ENCODE peak calls at places on chromosomes 4 and X, in six cellular contexts. H is uterus, U is osteoblast, F is OCI-LY7, A is mammary epithelial cell, D is fibroblast of lung. R is an unnamed sample. For H3K9me3, the result is how much of the 10 kb centered on the place peaks cover.

GRCh38 chr4:26558166-26558895 is 25.6 kb upstream of the TBC1D19 start:
- DNase-seq in U (no peak), H (no peak), D (no peak), A (no peak), F (no peak), R (no peak)

GRCh38 chr4:6335040-6335590 is 65.5 kb downstream of the WFS1 start:
- DNase-seq in F (no peak), D (no peak), A (no peak), H (no peak), U (peak), R (no peak)

GRCh38 chr4:13601060-13601459 is 26.5 kb downstream of the BOD1L1 start:
- DNase-seq in U (no peak), F (peak), D (no peak), H (no peak), A (no peak), R (no peak)

GRCh38 chr4:132557660-132558059 is 591.4 kb upstream of the PCDH10 start:
- DNase-seq in F (peak), U (no peak), D (no peak), H (no peak), A (no peak), R (no peak)

GRCh38 chr4:91111556-91111955 is 984.4 kb downstream of the CCSER1 start:
- DNase-seq in A (no peak), D (no peak), U (no peak), F (no peak), H (no peak), R (no peak)

GRCh38 chr4:12884846-12885796 is 599.0 kb downstream of the RAB28 start:
- DNase-seq in D (no peak), U (no peak), A (no peak), F (no peak), H (no peak), R (no peak)

GRCh38 chr4:139833131-139833930 is 167.7 kb downstream of the MGST2 start:
- DNase-seq in H (no peak), U (no peak), D (no peak), A (no peak), F (no peak), R (no peak)

GRCh38 chrX:18422325-18422724 is 3.1 kb upstream of the CDKL5 start:
- DNase-seq in F (no peak), D (peak), A (no peak), H (no peak), U (peak), R (no peak)

GRCh38 chrX:154350429-154351182 is 23.8 kb downstream of the FLNA start:
- DNase-seq in A (no peak), D (no peak), H (peak), U (no peak), F (no peak), R (no peak)

GRCh38 chr4:123746981-123747380 is 350.4 kb downstream of the SPRY1 start:
- DNase-seq in U (no peak), D (no peak), F (no peak), H (no peak), A (no peak), R (no peak)

GRCh38 chr4:119587796-119588195 is 40.8 kb downstream of the PDE5A start:
- DNase-seq in U (peak), F (no peak), A (no peak), D (peak), H (no peak), R (no peak)

GRCh38 chrX:140817943-140818342 is 108.4 kb downstream of the LINC00632 start:
- DNase-seq in U (peak), H (no peak), F (peak), A (no peak), D (peak), R (no peak)
- TF ChIP-seq CTCF in U (peak), H (no peak), F (peak), A (peak), D (peak), R (peak)

GRCh38 chr4:145823743-145824142 is 114.9 kb downstream of the ZNF827 start:
- DNase-seq in A (no peak), U (no peak), H (no peak), F (no peak), D (no peak), R (no peak)
- H3K9me3 ChIP-seq in A (under half), U (under half), H (under half), F (under half), D (under half), R (under half)

DNA sequence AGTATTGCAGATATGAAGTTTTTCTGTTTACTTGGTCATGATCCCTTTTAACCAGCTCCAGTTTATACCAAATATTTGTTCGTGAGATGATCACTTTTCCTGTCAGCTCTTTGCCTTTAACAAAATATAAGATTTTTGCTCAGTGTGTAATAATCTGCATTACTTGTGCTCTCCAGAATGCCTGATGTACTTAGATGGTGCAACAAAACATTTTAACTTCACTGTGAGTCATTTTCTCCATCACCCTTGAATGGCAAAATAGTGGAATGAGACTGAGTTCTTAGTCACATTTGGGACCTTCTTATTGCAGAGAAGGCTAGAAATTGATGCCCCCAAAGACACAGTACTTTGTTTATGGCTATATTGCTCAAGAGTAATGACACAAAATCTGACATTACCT is 252.0 kb downstream of the FRMPD4 start:
- DNase-seq in F (no peak), D (peak), A (no peak), H (no peak), U (peak), R (no peak)
- H3K4me3 ChIP-seq in F (no peak), D (no peak), A (no peak), H (no peak), U (no peak), R (no peak)

GRCh38 chrX:53190363-53190960 is 34.5 kb downstream of the KDM5C start:
- DNase-seq in D (no peak), H (no peak), F (peak), A (no peak), U (no peak), R (no peak)
- TF ChIP-seq CTCF in D (no peak), H (no peak), F (peak), A (peak), U (peak), R (no peak)

DNA sequence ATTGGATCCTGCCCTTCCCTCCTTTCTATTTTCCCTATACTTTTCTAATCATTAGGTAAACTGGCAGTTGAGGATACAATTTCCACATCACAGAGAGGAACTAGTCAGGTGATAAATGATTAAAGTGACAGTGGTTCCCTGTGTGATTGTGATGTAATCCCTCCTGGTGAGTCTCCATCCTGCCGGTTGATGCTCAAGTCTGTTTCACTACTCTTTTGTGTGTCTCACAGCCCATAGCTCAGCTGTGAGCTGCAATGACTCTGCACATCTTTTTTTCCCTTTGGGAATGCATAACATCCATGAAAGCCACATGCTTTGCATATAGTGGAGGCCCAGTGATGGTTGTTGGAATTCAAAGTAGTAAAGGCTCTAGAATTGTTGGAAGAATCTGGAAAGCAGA is 60.4 kb downstream of the CCNI start:
- DNase-seq in A (peak), D (peak), F (no peak), U (peak), H (no peak), R (no peak)
- H3K9me3 ChIP-seq in A (under half), D (under half), F (under half), U (under half), H (under half), R (under half)

GRCh38 chr4:110472583-110473329 is 3.2 kb upstream of the ENPEP start:
- DNase-seq in H (no peak), A (no peak), U (no peak), F (no peak), D (peak), R (no peak)

GRCh38 chr4:110480031-110480549 is 4.1 kb downstream of the ENPEP start:
- DNase-seq in F (no peak), U (peak), H (peak), A (peak), D (peak), R (no peak)

GRCh38 chr4:110475881-110476818 is at the start of gene ENPEP:
- DNase-seq in A (no peak), D (peak), H (peak), U (peak), F (no peak), R (no peak)

GRCh38 chr4:110480741-110481271 is 4.9 kb downstream of the ENPEP start:
- DNase-seq in U (no peak), A (no peak), F (no peak), H (no peak), D (peak), R (no peak)

DNA sequence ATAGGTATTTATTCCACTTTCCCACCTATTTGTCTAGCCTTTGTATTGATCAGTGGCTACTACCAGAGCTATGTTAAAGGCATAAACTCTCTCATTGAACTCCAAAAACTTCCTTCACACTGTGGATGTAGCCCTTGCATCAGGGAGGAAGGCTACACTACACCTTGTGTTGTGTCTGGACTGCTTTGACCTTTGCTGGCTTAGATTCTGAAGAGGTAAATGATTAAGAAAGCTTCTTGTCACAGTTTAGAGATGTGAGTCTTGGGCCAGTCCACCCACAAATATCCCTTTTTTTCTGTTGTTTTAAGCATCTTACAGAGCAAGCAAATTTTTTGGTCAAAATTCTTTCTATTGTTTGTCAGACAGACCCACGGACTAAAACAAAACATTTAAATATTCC is 1.9 kb downstream of the ENPEP start:
- DNase-seq in U (no peak), H (no peak), F (no peak), D (no peak), A (no peak), R (no peak)
- H3K4me3 ChIP-seq in U (no peak), H (peak), F (no peak), D (no peak), A (no peak), R (peak)

GRCh38 chr4:43886196-43886595 is 562.4 kb downstream of the KCTD8 start:
- DNase-seq in D (no peak), F (no peak), A (no peak), H (no peak), U (no peak), R (no peak)

DNA sequence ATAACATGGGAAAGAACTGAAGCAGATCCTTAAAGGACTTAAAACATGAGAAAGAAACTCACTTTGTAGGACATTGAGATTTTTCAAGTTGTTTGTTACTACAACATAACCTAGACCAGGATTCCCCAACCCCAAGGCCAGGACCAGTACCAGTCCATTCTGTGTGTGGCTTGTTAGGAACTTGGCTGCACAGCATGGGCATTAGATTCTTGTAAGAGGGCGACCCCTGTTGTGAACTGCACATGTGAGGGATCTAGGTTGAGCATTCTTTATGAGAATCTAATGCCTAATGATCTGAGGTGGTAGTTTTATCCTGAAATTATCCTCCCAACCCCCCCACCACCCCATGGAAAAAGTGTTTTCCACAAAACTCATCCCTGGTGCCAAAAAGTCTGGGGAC is 566.1 kb downstream of the KCTD8 start:
- DNase-seq in A (no peak), D (no peak), F (no peak), U (no peak), H (no peak), R (no peak)
- TF ChIP-seq CTCF in A (no peak), D (no peak), F (no peak), U (no peak), H (no peak), R (no peak)

GRCh38 chr4:384311-385010 is 46.8 kb downstream of the ZNF141 start:
- DNase-seq in U (no peak), A (no peak), H (no peak), D (no peak), F (peak), R (no peak)
- H3K9me3 ChIP-seq in U (under half), A (under half), H (half or more), D (under half), F (half or more), R (half or more)

GRCh38 chrX:48575642-48576041 is 1.4 kb downstream of the RBM3 start:
- DNase-seq in H (no peak), A (no peak), D (no peak), U (no peak), F (no peak), R (no peak)
- H3K4me3 ChIP-seq in H (no peak), A (peak), D (peak), U (peak), F (peak), R (peak)

DNA sequence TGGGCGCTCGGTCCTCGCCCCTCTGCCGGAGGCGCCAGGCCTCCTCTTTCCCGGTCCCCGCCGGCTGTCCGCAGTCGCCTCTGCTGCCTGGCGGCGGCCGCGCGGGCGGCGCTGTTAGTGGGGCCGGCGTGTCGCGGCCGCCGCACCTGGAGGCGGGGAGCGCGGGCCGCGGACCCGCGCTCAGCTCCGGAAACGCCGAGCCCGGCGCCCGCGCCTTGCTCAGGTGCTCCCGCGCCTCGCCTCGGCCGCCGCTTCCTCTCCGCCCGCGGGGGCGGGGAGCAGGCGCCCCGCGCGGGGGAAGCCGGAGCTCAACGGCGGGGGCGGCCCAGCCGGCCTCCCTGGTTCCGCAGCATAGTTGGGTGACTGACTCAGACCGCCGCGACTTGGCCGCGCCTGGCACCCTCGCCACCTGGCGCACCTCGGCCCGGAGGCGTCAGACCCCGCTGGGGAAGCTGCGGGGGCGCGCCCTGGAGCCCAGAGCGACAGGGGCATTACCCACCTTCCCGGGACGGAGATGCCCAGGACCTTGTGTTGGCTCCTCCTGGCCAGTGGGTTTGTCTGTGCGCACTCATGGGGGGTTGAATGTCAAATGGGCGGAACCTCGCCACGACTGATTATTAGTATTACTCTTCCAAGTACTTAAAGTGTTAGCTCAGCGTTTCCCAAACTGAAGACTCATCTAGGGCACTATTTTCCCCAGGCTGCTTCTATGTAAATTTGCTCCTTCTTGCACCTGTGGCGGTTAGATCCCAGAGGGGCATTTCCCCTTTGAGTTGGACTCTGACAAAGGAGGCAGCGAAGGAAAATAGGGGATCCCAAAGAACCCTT is at the start of gene ARAP2:
- DNase-seq in A (peak), F (peak), D (peak), U (no peak), H (peak), R (peak)
- TF ChIP-seq CTCF in A (no peak), F (no peak), D (no peak), U (no peak), H (no peak), R (no peak)

R was measured in right atrium auricular region.